ENCODE peak calls at places on chromosomes 13 and 19, in seven cellular contexts. U, Z, H, C, O, N and I are unnamed samples.

GRCh38 chr19:6014551-6015135 is 36.7 kb upstream of the RANBP3 start:
- DNase-seq in O (no peak), Z (no peak), N (no peak), C (no peak), U (no peak), H (no peak), I (no peak)

GRCh38 chr19:23002690-23003422 is at the start of gene ZNF728:
- DNase-seq in C (no peak), H (no peak), N (no peak), U (no peak), Z (peak; percentile 64), O (no peak), I (peak; percentile 93)

GRCh38 chr13:98447881-98448641 is 128.8 kb downstream of the STK24 start:
- DNase-seq in O (no peak), H (no peak), U (no peak), N (peak; percentile 11), C (no peak), Z (peak; percentile 47), I (no peak)

GRCh38 chr13:51276684-51277083 is 54.5 kb downstream of the FAM124A start:
- DNase-seq in Z (no peak), C (no peak), O (no peak), N (no peak), U (no peak), H (no peak), I (no peak)

GRCh38 chr13:40970803-40971202 is 48.3 kb downstream of the ELF1 start:
- DNase-seq in O (no peak), U (no peak), H (no peak), N (no peak), C (no peak), Z (no peak), I (no peak)

GRCh38 chr13:82747331-82747730 is 1134.9 kb downstream of the SLITRK1 start:
- DNase-seq in Z (no peak), O (no peak), U (no peak), N (no peak), H (no peak), C (no peak), I (no peak)

GRCh38 chr19:20470345-20471119 is 95.0 kb downstream of the ZNF737 start:
- DNase-seq in H (no peak), N (no peak), Z (no peak), C (no peak), U (no peak), O (no peak), I (no peak)

GRCh38 chr13:29496241-29496712 is 99.2 kb downstream of the SLC7A1 start:
- DNase-seq in Z (no peak), N (peak; percentile 74), C (no peak), O (no peak), H (no peak), U (no peak), I (peak; percentile 82)

GRCh38 chr13:86108334-86108733 is 309.1 kb upstream of the SLITRK6 start:
- DNase-seq in C (no peak), O (no peak), H (no peak), Z (no peak), N (no peak), U (no peak), I (no peak)

GRCh38 chr13:79392882-79393563 is 13.0 kb downstream of the RBM26 start:
- DNase-seq in N (peak; percentile 17), Z (no peak), H (no peak), C (no peak), U (peak; percentile 70), O (no peak), I (no peak)

GRCh38 chr19:58368561-58369360 is 6.2 kb upstream of the ZNF497 start:
- DNase-seq in H (no peak), O (no peak), U (no peak), N (no peak), Z (no peak), C (no peak), I (no peak)

GRCh38 chr19:30755581-30755980 is 383.4 kb downstream of the ZNF536 start:
- DNase-seq in N (no peak), Z (no peak), U (no peak), O (no peak), H (no peak), C (no peak), I (no peak)

GRCh38 chr13:50708461-50708860 is 135.0 kb downstream of the DLEU7 start:
- DNase-seq in Z (no peak), O (no peak), N (peak; percentile 9), H (no peak), C (no peak), U (no peak), I (no peak)

GRCh38 chr19:5822181-5822844 is 17.2 kb downstream of the FUT6 start:
- DNase-seq in C (no peak), O (no peak), N (no peak), Z (no peak), U (no peak), H (no peak), I (no peak)

GRCh38 chr19:41696402-41697197 is 8.5 kb upstream of the CEACAM7 start:
- DNase-seq in U (no peak), C (no peak), H (no peak), O (no peak), N (peak; percentile 3), Z (no peak), I (no peak)

GRCh38 chr19:38952395-38953165 is 21.8 kb downstream of the MRPS12 start:
- DNase-seq in H (no peak), Z (no peak), O (no peak), N (peak; percentile 73), U (no peak), C (no peak), I (no peak)

GRCh38 chr19:2798733-2799132 is 13.4 kb downstream of the THOP1 start:
- DNase-seq in U (peak; percentile 58), H (no peak), Z (peak; percentile 91), N (no peak), O (no peak), C (no peak), I (peak; percentile 77)

GRCh38 chr19:4037301-4037949 is 29.3 kb downstream of the ZBTB7A start:
- DNase-seq in H (no peak), U (no peak), Z (no peak), O (no peak), N (no peak), C (no peak), I (no peak)

GRCh38 chr19:50476224-50476942 is at the start of the genes EMC10 and GARIN5A:
- DNase-seq in U (peak; percentile 70), Z (peak; percentile 94), N (peak; percentile 51), H (peak; percentile 100), C (peak; percentile 25), O (peak; percentile 85), I (peak; percentile 90)

GRCh38 chr19:50003810-50004419 is 21.3 kb downstream of the VRK3 start:
- DNase-seq in C (peak; percentile 23), H (no peak), N (peak; percentile 75), O (no peak), Z (peak; percentile 89), U (peak; percentile 99), I (peak; percentile 69)

GRCh38 chr13:60327551-60327950 is 69.5 kb upstream of the TDRD3 start:
- DNase-seq in Z (no peak), O (no peak), H (no peak), U (no peak), N (no peak), C (no peak), I (no peak)

GRCh38 chr19:1634938-1635243 is 17.5 kb downstream of the TCF3 start:
- DNase-seq in O (no peak), N (no peak), Z (no peak), U (no peak), H (no peak), C (no peak), I (no peak)

GRCh38 chr13:99383946-99384345 is 76.7 kb upstream of the GPR183 start:
- DNase-seq in H (no peak), C (no peak), N (no peak), O (no peak), Z (no peak), U (no peak), I (no peak)

GRCh38 chr13:87656311-87656710 is 14.9 kb upstream of the SLITRK5 start:
- DNase-seq in U (peak; percentile 23), N (no peak), C (no peak), Z (no peak), H (no peak), O (no peak), I (no peak)

GRCh38 chr13:24614306-24615080 is 65.7 kb upstream of the ATP12A start:
- DNase-seq in U (no peak), N (no peak), C (no peak), H (no peak), O (no peak), Z (no peak), I (no peak)

GRCh38 chr13:100916943-100917342 is 242.3 kb upstream of the TMTC4 start:
- DNase-seq in O (no peak), H (no peak), U (no peak), N (no peak), Z (no peak), C (no peak), I (no peak)